ENCODE peak calls at places on chromosomes 7 and 10, in four cellular contexts. N is H9; J is effector memory CD4-positive, alpha-beta T cell; M is PC-3. U is an unnamed sample. For H3K4me1, the result is how much of the 10 kb centered on the place peaks cover.

GRCh38 chr10:8312079-8312478 is 257.6 kb downstream of the GATA3 start:
- DNase-seq in M (peak), N (no peak), J (no peak), U (no peak)

GRCh38 chr7:4268040-4268965 is 413.8 kb upstream of the FOXK1 start:
- DNase-seq in M (peak), N (no peak), J (no peak), U (no peak)

GRCh38 chr10:45040921-45041320 is 40.2 kb downstream of the ZNF22 start:
- DNase-seq in J (no peak), N (no peak), M (no peak), U (peak)

GRCh38 chr7:57177856-57178767 is 45.9 kb upstream of the ZNF479 start:
- DNase-seq in M (no peak), J (no peak), N (no peak), U (no peak)

GRCh38 chr10:131312261-131312801 is 810 bp upstream of the TCERG1L start:
- DNase-seq in N (peak), J (no peak), M (no peak), U (no peak)

GRCh38 chr10:50592961-50593418 is 30.8 kb downstream of the SGMS1 start:
- DNase-seq in J (no peak), M (no peak), N (no peak), U (no peak)

GRCh38 chr10:11293332-11293731 is 275.7 kb downstream of the CELF2 start:
- DNase-seq in N (no peak), M (no peak), J (no peak), U (no peak)

GRCh38 chr7:93117852-93118530 is at the start of gene SAMD9:
- DNase-seq in M (peak), N (no peak), J (peak), U (peak)

GRCh38 chr10:110530131-110530831 is 32.6 kb downstream of the DUSP5 start:
- DNase-seq in J (no peak), N (peak), M (peak), U (peak)

GRCh38 chr10:113477451-113477850 is 75.4 kb upstream of the HABP2 start:
- DNase-seq in M (no peak), J (no peak), N (no peak), U (no peak)
- H3K4me1 ChIP-seq in M (under half), J (under half), N (under half), U (under half)

GRCh38 chr10:63260860-63261251 is 127.7 kb downstream of the NRBF2 start:
- DNase-seq in N (no peak), M (peak), J (no peak), U (no peak)

GRCh38 chr10:63260103-63260859 is 127.2 kb downstream of the NRBF2 start:
- DNase-seq in J (no peak), M (peak), N (no peak), U (no peak)

GRCh38 chr10:63261496-63261895 is 128.4 kb downstream of the NRBF2 start:
- DNase-seq in M (peak), J (no peak), N (no peak), U (no peak)

GRCh38 chr10:63264852-63265617 is 131.9 kb downstream of the NRBF2 start:
- DNase-seq in N (no peak), J (peak), M (peak), U (peak)

GRCh38 chr10:63262674-63263073 is 129.5 kb downstream of the NRBF2 start:
- DNase-seq in J (no peak), N (no peak), M (no peak), U (no peak)
- H3K4me1 ChIP-seq in J (under half), N (under half), M (half or more), U (half or more)

GRCh38 chr10:103571656-103571975 is 78.1 kb downstream of the NEURL1 start:
- DNase-seq in J (no peak), M (no peak), N (no peak), U (no peak)
- H3K4me1 ChIP-seq in J (under half), M (under half), N (under half), U (under half)

GRCh38 chr7:108417144-108417543 is 39.1 kb downstream of the NRCAM start:
- DNase-seq in M (no peak), J (no peak), N (no peak), U (no peak)
- H3K4me1 ChIP-seq in M (under half), J (under half), N (under half), U (half or more)

GRCh38 chr10:43403911-43404674 is 4.9 kb downstream of the HNRNPF start:
- DNase-seq in M (peak), J (no peak), N (no peak), U (no peak)

GRCh38 chr10:43402880-43403452 is 6.0 kb downstream of the HNRNPF start:
- DNase-seq in N (no peak), J (no peak), M (no peak), U (no peak)

GRCh38 chr10:43401627-43402026 is 7.4 kb downstream of the HNRNPF start:
- DNase-seq in M (no peak), N (peak), J (no peak), U (no peak)

GRCh38 chr10:43399911-43400310 is 9.1 kb downstream of the HNRNPF start:
- DNase-seq in N (no peak), J (no peak), M (no peak), U (no peak)

DNA sequence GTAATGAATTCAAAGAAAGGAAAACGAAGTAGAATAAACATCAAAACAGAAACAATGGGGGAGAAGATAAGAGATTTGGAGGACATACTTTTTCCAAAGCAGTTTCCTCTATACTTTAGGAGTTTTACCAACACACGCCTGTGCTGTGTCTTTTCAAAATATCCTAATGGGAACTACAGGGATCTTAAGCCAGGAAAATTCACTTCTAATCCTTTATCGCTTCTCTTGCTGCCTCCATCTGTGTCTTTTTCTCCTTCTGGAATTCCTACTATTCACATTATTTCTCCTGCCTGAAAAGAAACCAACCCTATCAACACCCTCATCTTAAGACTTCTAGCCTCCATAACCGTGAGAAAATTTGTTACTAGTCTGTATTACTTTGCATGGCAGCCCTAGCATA is 6.8 kb downstream of the HNRNPF start:
- DNase-seq in M (no peak), J (no peak), N (no peak), U (no peak)
- H3K4me1 ChIP-seq in M (half or more), J (half or more), N (under half), U (half or more)

DNA sequence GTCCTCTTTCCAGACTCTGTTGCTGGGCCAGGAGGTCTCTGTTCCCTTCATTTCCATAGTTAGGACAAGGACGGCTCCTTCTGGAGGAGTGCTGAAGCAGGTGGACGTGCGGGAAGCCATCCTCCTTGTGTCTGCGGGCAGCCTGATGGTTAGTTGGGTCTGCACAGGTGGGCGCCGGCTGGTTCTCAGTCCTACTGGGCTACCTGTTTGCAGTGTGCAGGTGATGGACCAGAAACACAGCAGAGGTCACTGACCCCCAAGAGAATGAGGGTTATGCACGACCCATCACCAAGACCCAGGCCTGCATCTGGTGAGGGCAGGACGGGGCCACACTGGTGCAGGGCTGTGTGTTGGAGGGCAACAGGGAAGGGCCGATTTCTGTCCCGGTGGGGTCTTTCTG is 7.8 kb downstream of the RARRES2 start:
- DNase-seq in J (no peak), M (no peak), N (no peak), U (no peak)
- H3K4me1 ChIP-seq in J (under half), M (under half), N (under half), U (under half)

GRCh38 chr10:103915794-103916193 is 2.2 kb downstream of the STN1 start:
- DNase-seq in J (no peak), M (peak), N (no peak), U (no peak)

GRCh38 chr10:103918053-103918846 is at the start of gene STN1:
- DNase-seq in N (peak), M (peak), J (peak), U (peak)

GRCh38 chr10:103916254-103916653 is 1.7 kb downstream of the STN1 start:
- DNase-seq in M (no peak), N (no peak), J (no peak), U (peak)

GRCh38 chr10:103917326-103918052 is 495 bp downstream of the STN1 start:
- DNase-seq in J (no peak), M (no peak), N (peak), U (peak)

DNA sequence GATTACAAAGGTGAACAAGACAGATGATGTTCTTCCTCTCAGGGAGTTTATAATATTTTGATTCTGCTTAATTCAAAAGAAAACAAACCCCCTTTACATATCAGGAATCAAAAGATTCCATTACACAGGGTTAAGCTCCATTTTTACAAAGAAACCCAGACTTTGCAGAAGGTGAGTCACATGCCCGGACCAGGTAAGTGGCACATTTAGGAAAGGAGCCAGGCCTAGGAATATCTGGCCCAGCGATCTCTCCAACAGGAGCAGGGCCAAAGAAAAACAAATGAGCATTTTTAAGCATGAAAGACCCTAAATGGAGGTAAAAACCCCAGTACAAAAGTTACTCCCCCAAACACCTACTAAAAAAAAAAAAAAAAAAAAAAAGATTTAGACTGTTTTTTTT is 1.1 kb downstream of the STN1 start:
- DNase-seq in N (no peak), J (no peak), M (peak), U (no peak)
- H3K4me1 ChIP-seq in N (under half), J (under half), M (under half), U (under half)

GRCh38 chr7:151792671-151793070 is 84.2 kb downstream of the PRKAG2 start:
- DNase-seq in J (no peak), M (no peak), N (no peak), U (no peak)
- H3K4me1 ChIP-seq in J (under half), M (under half), N (under half), U (under half)